ENCODE peak calls at places on chromosomes 12 and 14, in nine cellular contexts. C is tibial nerve, L is cardiac muscle cell, Z is esophagus squamous epithelium, F is psoas muscle, O is adrenal gland, N is substantia nigra, M is stomach, X is thoracic aorta. U is an unnamed sample.

GRCh38 chr14:76208340-76208739 is 56.6 kb downstream of the GPATCH2L start:
- DNase-seq in C (no peak), F (no peak), N (no peak), O (no peak), X (no peak), L (no peak), M (no peak), Z (no peak), U (no peak)

GRCh38 chr12:100962086-100962712 is 167.6 kb downstream of the ANO4 start:
- DNase-seq in M (no peak), X (no peak), N (no peak), F (no peak), C (no peak), O (peak), Z (no peak), L (no peak), U (no peak)

GRCh38 chr14:53470351-53471043 is 317.4 kb upstream of the DDHD1 start:
- DNase-seq in N (no peak), F (peak), Z (no peak), L (no peak), X (no peak), C (no peak), O (peak), M (no peak), U (peak)

GRCh38 chr14:38548091-38548490 is 292.2 kb upstream of the CLEC14A start:
- DNase-seq in F (no peak), X (no peak), L (no peak), M (no peak), O (no peak), Z (no peak), N (no peak), C (no peak), U (no peak)

GRCh38 chr12:51307655-51308593 is 16.1 kb downstream of the BIN2 start:
- DNase-seq in O (peak), X (no peak), M (no peak), N (no peak), Z (no peak), C (no peak), F (no peak), L (no peak), U (no peak)

GRCh38 chr12:125272252-125272980 is 207.2 kb downstream of the AACS start:
- DNase-seq in O (peak), Z (no peak), X (no peak), L (no peak), N (no peak), F (no peak), M (no peak), C (no peak), U (no peak)

GRCh38 chr12:60035835-60036234 is 440.0 kb downstream of the SLC16A7 start:
- DNase-seq in F (no peak), M (no peak), O (no peak), N (no peak), Z (no peak), X (no peak), L (no peak), C (no peak), U (no peak)

GRCh38 chr14:62914025-62914424 is 131.2 kb downstream of the KCNH5 start:
- DNase-seq in O (no peak), F (no peak), N (no peak), X (no peak), Z (no peak), M (no peak), L (no peak), C (no peak), U (no peak)

GRCh38 chr12:117047810-117048584 is 51.2 kb downstream of the TESC start:
- DNase-seq in O (no peak), X (no peak), C (no peak), F (no peak), M (no peak), L (peak), Z (no peak), N (no peak), U (peak)

GRCh38 chr12:77190022-77190421 is 124.7 kb upstream of the E2F7 start:
- DNase-seq in N (no peak), X (no peak), Z (no peak), F (no peak), L (no peak), C (no peak), O (no peak), M (no peak), U (no peak)

GRCh38 chr14:88630565-88630964 is 67.7 kb downstream of the ZC3H14 start:
- DNase-seq in O (peak), L (no peak), C (no peak), F (no peak), N (no peak), Z (no peak), X (no peak), M (no peak), U (no peak)

GRCh38 chr12:57803317-57803893 is 15.1 kb downstream of the AVIL start:
- DNase-seq in Z (no peak), X (peak), C (no peak), M (peak), N (no peak), L (peak), F (peak), O (peak), U (no peak)

GRCh38 chr14:35332517-35333346 is 40.5 kb downstream of the PSMA6 start:
- DNase-seq in F (no peak), O (no peak), N (no peak), X (no peak), L (no peak), Z (no peak), C (no peak), M (peak), U (no peak)

GRCh38 chr12:6553051-6553868 is 2.6 kb downstream of the IFFO1 start:
- DNase-seq in X (no peak), F (peak), L (no peak), N (no peak), C (peak), M (no peak), O (peak), Z (no peak), U (peak)

GRCh38 chr12:115227137-115227615 is 543.2 kb upstream of the TBX3 start:
- DNase-seq in F (peak), Z (no peak), C (no peak), O (peak), X (no peak), L (peak), M (no peak), N (no peak), U (peak)

GRCh38 chr12:71282020-71282419 is 124.2 kb upstream of the TSPAN8 start:
- DNase-seq in N (no peak), X (no peak), L (no peak), M (no peak), O (no peak), C (no peak), F (no peak), Z (no peak), U (no peak)

GRCh38 chr14:54489731-54490447 is 1.1 kb upstream of the GMFB start:
- DNase-seq in X (no peak), L (no peak), C (no peak), N (no peak), O (no peak), Z (no peak), F (no peak), M (no peak), U (no peak)

GRCh38 chr14:76237349-76237990 is 85.7 kb downstream of the GPATCH2L start:
- DNase-seq in F (no peak), M (no peak), X (no peak), C (no peak), N (no peak), O (no peak), Z (no peak), L (no peak), U (no peak)

GRCh38 chr12:113981876-113982275 is 15.8 kb upstream of the RBM19 start:
- DNase-seq in Z (no peak), N (no peak), O (no peak), F (no peak), C (no peak), M (no peak), L (no peak), X (no peak), U (no peak)

DNA sequence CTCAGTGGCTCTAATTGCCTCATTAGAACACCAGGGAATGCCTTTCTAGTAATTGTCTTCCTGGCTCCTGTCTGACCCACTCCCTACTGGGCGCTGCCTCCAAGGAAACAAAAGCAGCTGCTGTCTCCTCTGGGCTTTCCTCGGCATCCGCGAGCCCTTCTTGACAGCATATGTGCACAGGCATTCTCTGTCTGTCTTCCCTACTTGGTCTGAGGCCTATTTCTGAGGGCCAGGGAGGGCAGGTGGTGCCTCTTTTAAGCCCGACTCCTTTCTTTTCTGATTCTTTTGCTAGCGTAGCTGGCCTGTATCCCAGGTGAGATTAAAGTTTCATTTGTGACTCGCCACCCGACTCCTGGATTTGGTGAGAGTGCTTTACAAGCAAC is 186.4 kb upstream of the RMST start:
- DNase-seq in X (no peak), M (no peak), C (no peak), O (no peak), L (no peak), Z (no peak), F (no peak), N (no peak), U (no peak)
- H3K27ac ChIP-seq in X (no peak), M (no peak), C (peak), O (no peak), L (no peak), Z (no peak), F (no peak), N (no peak), U (no peak)

GRCh38 chr12:96501908-96502307 is 12.5 kb downstream of the CFAP54 start:
- DNase-seq in F (no peak), C (no peak), O (no peak), M (no peak), X (no peak), N (no peak), Z (no peak), L (no peak), U (no peak)
- H3K27ac ChIP-seq in F (peak), C (peak), O (peak), M (peak), X (no peak), N (no peak), Z (peak), L (no peak), U (peak)

DNA sequence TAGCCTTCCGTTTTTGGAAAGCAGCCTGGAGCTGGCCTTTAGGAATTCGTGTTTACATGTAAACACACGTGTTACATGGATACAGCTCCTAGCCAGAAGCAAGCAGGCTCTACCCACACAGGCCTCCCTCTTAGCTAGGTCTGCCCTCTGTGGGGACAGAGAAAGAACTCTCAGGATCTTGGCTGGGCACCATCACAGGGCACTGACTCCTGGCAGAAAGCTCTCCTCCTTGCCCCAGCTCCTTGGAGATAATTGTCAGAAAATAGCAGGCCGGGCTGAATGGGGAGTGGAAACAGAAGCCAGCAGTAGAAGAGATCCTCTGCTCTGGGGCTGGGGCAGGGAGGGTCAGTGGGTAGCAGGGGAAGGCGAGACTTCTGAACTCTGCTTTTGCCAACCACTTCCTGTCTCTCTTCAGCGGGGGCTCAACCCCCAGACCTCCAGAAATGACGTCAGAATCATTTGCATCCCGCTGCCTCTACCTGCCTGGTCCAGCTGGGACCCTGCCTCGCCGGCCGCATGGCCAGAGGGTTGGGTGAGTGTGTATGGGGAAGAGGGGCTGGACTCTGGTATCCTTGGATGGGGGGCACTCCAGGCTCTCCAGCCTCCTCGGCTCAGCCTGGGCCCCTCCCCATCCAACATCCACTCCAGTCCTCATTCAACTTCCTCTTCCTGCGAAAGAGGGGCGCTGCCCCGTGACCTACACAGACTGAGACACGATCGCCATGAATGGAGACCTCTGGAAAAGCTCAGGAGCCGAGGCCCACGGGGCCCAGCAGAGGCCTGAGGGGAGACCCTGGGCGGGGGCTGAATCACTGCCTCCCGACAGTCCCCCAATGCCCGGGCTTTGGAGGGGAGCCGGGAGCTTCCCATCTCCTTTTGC is 650 bp upstream of the HOXC4 start:
- DNase-seq in M (no peak), Z (no peak), O (no peak), C (no peak), L (no peak), F (no peak), N (no peak), X (no peak), U (no peak)
- H3K27ac ChIP-seq in M (peak), Z (peak), O (peak), C (peak), L (no peak), F (no peak), N (peak), X (peak), U (no peak)

GRCh38 chr12:32755051-32755653 is 545 bp downstream of the YARS2 start:
- DNase-seq in M (peak), X (no peak), O (peak), N (peak), Z (peak), F (peak), L (peak), C (peak), U (peak)

GRCh38 chr12:32755654-32756475 is at the start of gene YARS2:
- DNase-seq in N (peak), C (peak), O (peak), M (peak), F (peak), Z (peak), X (peak), L (peak), U (peak)

GRCh38 chr12:32753605-32754004 is 2.1 kb downstream of the YARS2 start:
- DNase-seq in M (no peak), Z (no peak), C (no peak), L (no peak), F (no peak), X (no peak), N (no peak), O (no peak), U (no peak)

GRCh38 chr12:32756476-32757158 is 920 bp upstream of the YARS2 start:
- DNase-seq in Z (no peak), X (no peak), L (no peak), C (no peak), O (no peak), F (no peak), N (no peak), M (no peak), U (no peak)

DNA sequence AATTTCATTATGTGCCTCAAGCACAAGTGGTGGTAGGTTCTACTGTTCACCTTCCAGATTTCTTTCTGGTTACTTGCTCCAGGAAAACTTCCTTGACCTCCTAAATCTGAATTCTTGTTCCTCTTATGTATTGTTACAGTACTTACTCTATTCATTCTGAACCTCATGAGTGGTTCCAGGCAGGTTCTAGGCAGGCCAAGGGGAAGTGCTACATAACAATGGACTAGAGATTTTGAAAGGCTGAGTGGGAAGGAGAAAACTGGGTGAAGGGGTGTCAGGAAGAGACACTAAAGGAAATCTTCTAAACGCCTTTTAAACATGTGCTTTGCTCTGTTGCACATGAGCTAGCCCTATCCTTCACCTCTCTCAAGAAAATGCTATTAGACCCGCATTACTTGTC is 1.6 kb downstream of the YARS2 start:
- DNase-seq in F (no peak), O (no peak), N (no peak), Z (no peak), L (no peak), M (no peak), C (no peak), X (no peak), U (no peak)
- H3K27ac ChIP-seq in F (peak), O (no peak), N (no peak), Z (no peak), L (no peak), M (peak), C (no peak), X (no peak), U (no peak)

DNA sequence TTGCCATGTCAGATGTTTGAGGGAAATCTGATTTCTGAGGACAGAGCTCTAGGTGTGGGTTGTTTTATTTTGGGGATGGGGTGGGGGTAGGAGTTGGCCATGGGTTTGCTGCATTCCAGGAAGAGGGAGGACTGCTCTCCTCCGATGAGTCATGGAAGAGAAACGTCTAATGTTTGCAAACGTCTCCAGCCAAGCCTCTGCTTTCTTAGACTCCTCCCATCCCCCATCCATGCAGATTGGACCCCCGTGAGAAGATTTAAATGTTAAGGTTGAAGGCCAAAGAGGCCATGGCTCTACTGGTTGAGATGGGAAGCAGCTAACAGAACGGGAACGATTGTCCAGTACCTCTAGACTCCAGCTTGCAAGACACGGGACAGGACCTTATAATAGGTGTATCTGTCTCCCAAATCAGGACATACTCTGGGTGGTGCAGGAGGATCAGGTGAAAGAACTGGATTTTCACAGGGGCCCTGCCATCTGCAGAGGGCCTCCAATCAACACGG is 11.4 kb upstream of the ATP2A2 start:
- DNase-seq in L (no peak), X (no peak), M (no peak), F (no peak), Z (no peak), O (peak), C (no peak), N (no peak), U (no peak)
- H3K27ac ChIP-seq in L (peak), X (peak), M (peak), F (peak), Z (peak), O (peak), C (no peak), N (no peak), U (peak)

GRCh38 chr14:32077081-32078029 is at the start of gene ARHGAP5:
- DNase-seq in C (no peak), F (no peak), X (no peak), Z (no peak), L (peak), M (peak), O (no peak), N (no peak), U (peak)

GRCh38 chr14:32080001-32080510 is 3.0 kb downstream of the ARHGAP5 start:
- DNase-seq in Z (no peak), M (no peak), O (no peak), L (no peak), F (no peak), C (no peak), X (no peak), N (no peak), U (no peak)

GRCh38 chr14:32078030-32078793 is 1.1 kb downstream of the ARHGAP5 start:
- DNase-seq in L (peak), C (peak), Z (no peak), N (peak), M (peak), O (peak), F (no peak), X (no peak), U (no peak)

GRCh38 chr14:32076278-32077080 is 625 bp upstream of the ARHGAP5 start:
- DNase-seq in C (peak), N (peak), M (peak), F (peak), X (peak), Z (peak), O (peak), L (peak), U (peak)

GRCh38 chr14:32078794-32079663 is 1.9 kb downstream of the ARHGAP5 start:
- DNase-seq in N (no peak), X (no peak), Z (no peak), C (no peak), O (no peak), M (no peak), L (peak), F (no peak), U (no peak)
- H3K27ac ChIP-seq in N (no peak), X (peak), Z (peak), C (peak), O (peak), M (peak), L (peak), F (no peak), U (peak)

GRCh38 chr12:88578821-88579518 is 1.3 kb downstream of the KITLG start:
- DNase-seq in M (no peak), O (no peak), L (peak), C (peak), Z (no peak), N (no peak), F (peak), X (no peak), U (no peak)
- H3K27ac ChIP-seq in M (peak), O (peak), L (no peak), C (peak), Z (peak), N (no peak), F (peak), X (no peak), U (peak)